ENCODE peak calls at places on chromosomes 2 and 18, in four cellular contexts. Q is HCT116, I is tibial nerve, K is astrocyte. G is an unnamed sample.

GRCh38 chr2:229174794-229175529 is 96.1 kb downstream of the PID1 start:
- DNase-seq in Q (no peak), I (no peak), K (peak; percentile 5), G (peak; percentile 47)

GRCh38 chr2:56055405-56055804 is 128.4 kb upstream of the CCDC85A start:
- DNase-seq in Q (no peak), I (no peak), K (no peak), G (no peak)

GRCh38 chr18:57122906-57123510 is 23.9 kb upstream of the BOD1L2 start:
- DNase-seq in Q (no peak), I (no peak), K (no peak), G (no peak)

GRCh38 chr2:225319872-225320271 is 79.6 kb upstream of the NYAP2 start:
- DNase-seq in Q (no peak), I (no peak), K (no peak), G (no peak)

GRCh38 chr2:48423376-48423775 is 106.6 kb upstream of the STON1 start:
- DNase-seq in Q (no peak), I (no peak), K (peak; percentile 81), G (peak; percentile 52)

GRCh38 chr2:237218756-237219155 is 133.1 kb downstream of the COPS8 start:
- DNase-seq in Q (no peak), I (no peak), K (peak; percentile 36), G (no peak)

GRCh38 chr2:77193858-77194448 is 328.2 kb downstream of the LRRTM4 start:
- DNase-seq in Q (no peak), I (no peak), K (no peak), G (no peak)

GRCh38 chr2:202373490-202373889 is 2.6 kb upstream of the BMPR2 start:
- DNase-seq in Q (no peak), I (no peak), K (peak; percentile 59), G (no peak)

GRCh38 chr18:32776525-32776924 is 3.7 kb upstream of the KLHL14 start:
- DNase-seq in Q (no peak), I (no peak), K (no peak), G (no peak)

GRCh38 chr2:72921088-72921851 is 4.0 kb downstream of the EMX1 start:
- DNase-seq in Q (no peak), I (no peak), K (no peak), G (no peak)

GRCh38 chr2:64212346-64212745 is 68.1 kb upstream of the PELI1 start:
- DNase-seq in Q (no peak), I (no peak), K (peak; percentile 94), G (no peak)

GRCh38 chr2:16437189-16437588 is 228.4 kb downstream of the CYRIA start:
- DNase-seq in Q (no peak), I (no peak), K (no peak), G (no peak)

GRCh38 chr18:47767699-47768098 is 162.8 kb downstream of the SMAD2 start:
- DNase-seq in Q (no peak), I (no peak), K (no peak), G (no peak)

GRCh38 chr18:3478262-3478978 is 28.4 kb downstream of the TGIF1 start:
- DNase-seq in Q (no peak), I (no peak), K (no peak), G (peak; percentile 86)

GRCh38 chr2:129758461-129759185 is 220.8 kb upstream of the RAB6C start:
- DNase-seq in Q (no peak), I (peak; percentile 28), K (no peak), G (peak; percentile 5)

GRCh38 chr2:50514881-50515280 is 517.1 kb downstream of the NRXN1 start:
- DNase-seq in Q (no peak), I (no peak), K (no peak), G (no peak)

GRCh38 chr18:45415614-45416013 is 199.7 kb upstream of the SLC14A2 start:
- DNase-seq in Q (no peak), I (no peak), K (no peak), G (no peak)

GRCh38 chr2:160349306-160349705 is 144.3 kb downstream of the RBMS1 start:
- DNase-seq in Q (no peak), I (no peak), K (no peak), G (no peak)

GRCh38 chr2:157185828-157186227 is 71.7 kb upstream of the GALNT5 start:
- DNase-seq in Q (no peak), I (no peak), K (peak; percentile 23), G (no peak)

GRCh38 chr2:8515390-8515761 is 166.5 kb upstream of the ID2 start:
- DNase-seq in Q (no peak), I (no peak), K (no peak), G (no peak)

GRCh38 chr2:62362561-62362960 is 143.4 kb downstream of the TMEM17 start:
- DNase-seq in Q (no peak), I (no peak), K (no peak), G (no peak)

GRCh38 chr2:160194946-160195345 is 5.1 kb downstream of the ITGB6 start:
- DNase-seq in Q (no peak), I (no peak), K (no peak), G (no peak)

GRCh38 chr2:83665894-83666293 is 793.2 kb downstream of the SUCLG1 start:
- DNase-seq in Q (no peak), I (no peak), K (no peak), G (no peak)

GRCh38 chr18:52715961-52716360 is 376.0 kb downstream of the DCC start:
- DNase-seq in Q (no peak), I (no peak), K (no peak), G (no peak)

DNA sequence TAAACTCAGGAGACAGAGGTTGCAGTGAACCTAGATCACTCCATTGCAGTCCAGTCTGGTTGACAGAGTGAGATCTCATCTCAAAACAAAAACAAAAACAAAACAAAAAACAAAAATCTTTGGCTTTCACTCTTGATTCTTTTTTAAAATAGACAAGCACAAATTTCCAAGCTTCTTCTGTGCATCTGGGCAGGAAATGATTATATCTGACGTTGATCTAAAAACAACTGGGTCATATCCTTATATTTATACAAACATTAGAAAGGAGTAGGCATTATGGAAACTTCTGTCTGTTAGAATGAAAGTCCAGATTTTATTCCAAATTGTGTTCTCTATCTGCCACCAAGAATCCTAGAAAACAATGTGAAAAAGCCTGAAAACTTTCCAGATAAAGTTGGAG is 26.2 kb upstream of the PMAIP1 start:
- DNase-seq in Q (no peak), I (no peak), K (no peak), G (no peak)
- H3K4me1 ChIP-seq in Q (peaks cover 19% of the 10 kb centered on the region), I (no peaks in the 10 kb centered on the region), K (peaks cover 11% of the 10 kb centered on the region), G (peaks cover 7% of the 10 kb centered on the region)

DNA sequence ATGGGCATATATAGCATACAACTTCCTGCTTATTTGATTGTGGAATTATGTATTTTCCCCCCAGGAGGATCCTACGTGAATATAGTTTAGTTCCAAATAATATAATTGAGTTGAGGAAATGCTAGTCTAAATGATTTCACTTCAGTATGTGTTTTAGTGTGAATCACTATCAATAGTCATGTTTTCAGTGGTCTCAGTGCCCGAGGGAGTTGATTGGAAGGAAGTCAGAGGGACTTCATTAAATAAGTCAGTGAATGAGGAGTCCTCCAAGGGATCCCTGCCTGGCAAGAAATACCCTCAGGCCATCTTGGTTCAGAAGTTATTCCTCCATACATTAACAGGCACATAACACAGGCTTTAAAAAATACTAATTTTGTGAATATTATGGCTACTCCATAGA is 251.5 kb downstream of the PRKCE start:
- DNase-seq in Q (no peak), I (no peak), K (no peak), G (no peak)
- H3K4me1 ChIP-seq in Q (no peaks in the 10 kb centered on the region), I (no peaks in the 10 kb centered on the region), K (peaks cover 8% of the 10 kb centered on the region), G (no peaks in the 10 kb centered on the region)

DNA sequence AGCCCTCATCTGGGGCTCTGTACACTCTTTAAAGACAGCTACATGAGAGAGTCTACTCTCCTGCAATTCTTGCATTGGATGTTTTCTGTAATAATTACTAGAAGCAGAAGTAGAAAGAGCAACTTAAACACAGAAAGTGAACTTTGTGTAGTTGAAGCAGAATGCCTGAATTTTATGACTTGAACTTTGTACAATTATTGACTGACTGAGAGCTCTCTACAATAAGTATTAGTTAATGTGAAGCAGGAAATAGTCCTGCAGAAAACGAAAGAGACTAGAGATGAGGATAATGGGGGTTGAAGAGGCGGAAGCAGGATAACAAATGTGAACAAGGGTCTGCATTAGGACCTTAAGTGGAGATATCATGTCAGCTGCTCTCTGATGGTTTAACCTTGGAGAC is 79.2 kb upstream of the STK39 start:
- DNase-seq in Q (no peak), I (no peak), K (no peak), G (no peak)
- H3K4me1 ChIP-seq in Q (no peaks in the 10 kb centered on the region), I (no peaks in the 10 kb centered on the region), K (no peaks in the 10 kb centered on the region), G (no peaks in the 10 kb centered on the region)

GRCh38 chr2:11743846-11744553 is 2.4 kb upstream of the LPIN1 start:
- DNase-seq in Q (peak; percentile 98), I (peak; percentile 90), K (peak; percentile 100), G (peak; percentile 100)
- H3K4me1 ChIP-seq in Q (peaks cover 64% of the 10 kb centered on the region), I (peaks cover 40% of the 10 kb centered on the region), K (peaks cover 27% of the 10 kb centered on the region), G (peaks cover 38% of the 10 kb centered on the region)

GRCh38 chr2:85949280-85949679 is 60.5 kb upstream of the ST3GAL5 start:
- DNase-seq in Q (no peak), I (no peak), K (no peak), G (peak; percentile 72)
- H3K4me1 ChIP-seq in Q (no peaks in the 10 kb centered on the region), I (no peaks in the 10 kb centered on the region), K (no peaks in the 10 kb centered on the region), G (peaks cover 4% of the 10 kb centered on the region)

GRCh38 chr2:43343573-43344304 is 117.3 kb upstream of the ZFP36L2 start:
- DNase-seq in Q (no peak), I (peak; percentile 66), K (peak; percentile 94), G (peak; percentile 41)
- H3K4me1 ChIP-seq in Q (peaks cover 13% of the 10 kb centered on the region), I (peaks cover 21% of the 10 kb centered on the region), K (peaks cover 50% of the 10 kb centered on the region), G (peaks cover 80% of the 10 kb centered on the region)

GRCh38 chr18:11993264-11993916 is 12.1 kb downstream of the IMPA2 start:
- DNase-seq in Q (no peak), I (no peak), K (no peak), G (no peak)
- H3K4me1 ChIP-seq in Q (peaks cover 23% of the 10 kb centered on the region), I (peaks cover 22% of the 10 kb centered on the region), K (peaks cover 10% of the 10 kb centered on the region), G (peaks cover 12% of the 10 kb centered on the region)

GRCh38 chr2:172552547-172553291 is 3.2 kb upstream of the PDK1 start:
- DNase-seq in Q (no peak), I (no peak), K (peak; percentile 95), G (peak; percentile 93)

GRCh38 chr2:172555272-172555521 is 693 bp upstream of the PDK1 start:
- DNase-seq in Q (no peak), I (no peak), K (no peak), G (no peak)

GRCh38 chr2:172555522-172556283 is at the start of gene PDK1:
- DNase-seq in Q (peak; percentile 72), I (peak; percentile 66), K (peak; percentile 74), G (peak; percentile 94)

GRCh38 chr2:172556284-172557033 is 569 bp downstream of the PDK1 start:
- DNase-seq in Q (peak; percentile 31), I (peak; percentile 15), K (peak; percentile 41), G (peak; percentile 84)

DNA sequence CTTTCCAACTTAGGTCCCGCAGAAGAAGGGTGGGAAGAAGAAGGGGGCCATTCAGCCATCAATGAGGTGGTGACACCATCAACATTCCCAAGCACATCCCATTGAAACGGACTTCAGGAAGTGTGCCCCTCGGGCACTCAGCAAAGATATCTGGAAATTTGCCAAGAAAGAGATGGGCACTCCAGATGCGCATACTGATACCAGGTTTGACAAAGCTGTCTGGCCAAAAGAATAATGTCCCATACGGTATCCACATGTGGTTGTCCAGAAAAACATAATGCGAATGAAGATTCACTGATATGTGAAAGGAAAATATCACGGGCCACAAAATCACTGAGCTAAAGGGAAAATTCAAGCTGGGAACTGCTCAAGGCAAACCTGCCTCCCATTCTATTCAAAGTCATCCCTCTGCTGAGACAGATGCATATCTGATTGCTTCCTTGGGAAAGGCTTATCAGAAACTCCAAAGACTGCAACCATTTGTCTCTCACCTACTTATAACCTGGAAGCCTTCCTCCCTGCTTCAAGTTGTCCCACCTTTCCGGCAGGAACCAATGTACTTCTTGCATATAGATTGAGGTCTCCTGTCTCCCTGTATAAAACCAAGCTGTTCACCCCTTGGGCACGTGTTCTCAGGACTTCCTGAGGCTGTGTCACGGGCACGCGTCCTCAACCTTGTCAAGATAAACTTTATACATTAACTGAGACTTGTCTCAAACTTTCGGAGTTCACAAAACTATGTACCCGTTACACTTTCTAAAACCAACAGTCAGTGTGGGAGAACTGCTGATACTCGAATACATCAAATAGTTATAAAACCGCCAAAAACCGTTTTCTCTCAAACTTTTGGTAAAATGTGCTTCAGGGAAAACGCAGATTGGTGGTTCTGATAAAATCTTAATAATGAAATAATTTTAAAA is 1.3 kb upstream of the PDK1 start:
- DNase-seq in Q (no peak), I (no peak), K (no peak), G (no peak)
- H3K4me1 ChIP-seq in Q (peaks cover 33% of the 10 kb centered on the region), I (peaks cover 13% of the 10 kb centered on the region), K (peaks cover 23% of the 10 kb centered on the region), G (peaks cover 43% of the 10 kb centered on the region)